ENCODE peak calls at places on chromosomes 3 and 15, in six cellular contexts. T, V, H, Q, I and D are unnamed samples.

GRCh38 chr3:13277860-13278531 is 142.1 kb downstream of the NUP210 start:
- DNase-seq in T (no peak), V (no peak), H (no peak), Q (no peak), I (peak; percentile 41), D (no peak)

GRCh38 chr15:74402873-74403589 is 30.7 kb downstream of the SEMA7A start:
- DNase-seq in T (no peak), V (no peak), H (no peak), Q (no peak), I (no peak), D (no peak)

GRCh38 chr3:195040094-195040493 is 230.9 kb downstream of the XXYLT1 start:
- DNase-seq in T (no peak), V (peak; percentile 17), H (no peak), Q (no peak), I (no peak), D (no peak)

GRCh38 chr15:41873711-41874110 is 20.1 kb downstream of the SPTBN5 start:
- DNase-seq in T (no peak), V (no peak), H (no peak), Q (no peak), I (no peak), D (no peak)

GRCh38 chr15:59461521-59461920 is 23.5 kb downstream of the FAM81A start:
- DNase-seq in T (no peak), V (no peak), H (no peak), Q (no peak), I (no peak), D (no peak)

GRCh38 chr3:128279594-128279880 is 126.3 kb downstream of the EEFSEC start:
- DNase-seq in T (no peak), V (no peak), H (no peak), Q (no peak), I (no peak), D (no peak)

GRCh38 chr3:46848271-46849097 is 14.8 kb downstream of the MYL3 start:
- DNase-seq in T (no peak), V (peak; percentile 45), H (peak; percentile 67), Q (peak; percentile 53), I (no peak), D (no peak)

GRCh38 chr3:61925721-61926120 is 364.4 kb downstream of the PTPRG start:
- DNase-seq in T (no peak), V (no peak), H (no peak), Q (no peak), I (no peak), D (no peak)

GRCh38 chr15:88954431-88955277 is 41.5 kb upstream of the MFGE8 start:
- DNase-seq in T (peak; percentile 49), V (no peak), H (no peak), Q (no peak), I (peak; percentile 63), D (no peak)

GRCh38 chr3:158742861-158743260 is 10.6 kb upstream of the RARRES1 start:
- DNase-seq in T (no peak), V (no peak), H (no peak), Q (no peak), I (peak; percentile 12), D (no peak)

GRCh38 chr3:195186041-195186709 is 84.8 kb downstream of the XXYLT1 start:
- DNase-seq in T (no peak), V (no peak), H (no peak), Q (no peak), I (no peak), D (no peak)

GRCh38 chr15:79076661-79077060 is 13.9 kb downstream of the RASGRF1 start:
- DNase-seq in T (no peak), V (no peak), H (no peak), Q (no peak), I (no peak), D (no peak)

GRCh38 chr3:96209703-96210102 is 604.7 kb upstream of the EPHA6 start:
- DNase-seq in T (no peak), V (no peak), H (no peak), Q (no peak), I (no peak), D (no peak)